ENCODE peak calls at places on chromosomes 3 and 15, in nine cellular contexts. F is cardiac muscle cell; X is fibroblast of lung; W is left lung; Y is left ventricle myocardium inferior; S is psoas muscle; U is ovary; O is esophagus muscularis mucosa; J is CD8-positive, alpha-beta T cell. V is an unnamed sample. For H3K4me1, the result is how much of the 10 kb centered on the place peaks cover.

GRCh38 chr15:52493968-52494367 is 34.7 kb downstream of the MYO5A start:
- DNase-seq in F (no peak), X (no peak), W (no peak), Y (no peak), S (no peak), U (no peak), O (no peak), J (no peak), V (no peak)

GRCh38 chr15:25684521-25685215 is 178.5 kb downstream of the ATP10A start:
- DNase-seq in F (peak), X (peak), W (no peak), Y (no peak), S (peak), U (peak), O (no peak), J (no peak), V (no peak)

GRCh38 chr3:174376346-174376745 is 482.8 kb upstream of the NAALADL2 start:
- DNase-seq in F (peak), X (peak), W (no peak), Y (no peak), S (no peak), U (no peak), O (no peak), J (no peak), V (no peak)

GRCh38 chr3:184230603-184231528 is 1.5 kb downstream of the VWA5B2 start:
- DNase-seq in F (no peak), X (no peak), W (peak), Y (no peak), S (no peak), U (no peak), O (no peak), J (no peak), V (peak)

GRCh38 chr15:22887157-22887951 is 48.9 kb downstream of the NIPA2 start:
- DNase-seq in F (peak), X (peak), W (no peak), Y (no peak), S (peak), U (peak), O (no peak), J (no peak), V (no peak)

GRCh38 chr3:38646630-38647029 is 2.9 kb downstream of the SCN5A start:
- DNase-seq in F (peak), X (peak), W (no peak), Y (no peak), S (no peak), U (no peak), O (peak), J (no peak), V (no peak)

GRCh38 chr15:91039996-91040395 is 17.6 kb upstream of the VPS33B start:
- DNase-seq in F (no peak), X (no peak), W (no peak), Y (no peak), S (no peak), U (no peak), O (no peak), J (no peak), V (no peak)

GRCh38 chr3:4988815-4989648 is 9.8 kb downstream of the BHLHE40 start:
- DNase-seq in F (peak), X (peak), W (no peak), Y (peak), S (peak), U (no peak), O (peak), J (no peak), V (no peak)

GRCh38 chr15:31300208-31300661 is 26.4 kb upstream of the KLF13 start:
- DNase-seq in F (no peak), X (no peak), W (no peak), Y (no peak), S (peak), U (peak), O (peak), J (peak), V (peak)

GRCh38 chr15:50996641-50997040 is 88.2 kb downstream of the AP4E1 start:
- DNase-seq in F (peak), X (peak), W (no peak), Y (no peak), S (no peak), U (no peak), O (no peak), J (no peak), V (no peak)

GRCh38 chr3:174547801-174548200 is 311.3 kb upstream of the NAALADL2 start:
- DNase-seq in F (no peak), X (peak), W (no peak), Y (no peak), S (no peak), U (no peak), O (no peak), J (no peak), V (no peak)

GRCh38 chr3:157369712-157370447 is 66.8 kb upstream of the PTX3 start:
- DNase-seq in F (peak), X (no peak), W (no peak), Y (no peak), S (no peak), U (no peak), O (no peak), J (no peak), V (peak)

GRCh38 chr3:127690823-127691452 is 18.2 kb downstream of the ABTB1 start:
- DNase-seq in F (peak), X (peak), W (peak), Y (peak), S (peak), U (peak), O (no peak), J (no peak), V (peak)

DNA sequence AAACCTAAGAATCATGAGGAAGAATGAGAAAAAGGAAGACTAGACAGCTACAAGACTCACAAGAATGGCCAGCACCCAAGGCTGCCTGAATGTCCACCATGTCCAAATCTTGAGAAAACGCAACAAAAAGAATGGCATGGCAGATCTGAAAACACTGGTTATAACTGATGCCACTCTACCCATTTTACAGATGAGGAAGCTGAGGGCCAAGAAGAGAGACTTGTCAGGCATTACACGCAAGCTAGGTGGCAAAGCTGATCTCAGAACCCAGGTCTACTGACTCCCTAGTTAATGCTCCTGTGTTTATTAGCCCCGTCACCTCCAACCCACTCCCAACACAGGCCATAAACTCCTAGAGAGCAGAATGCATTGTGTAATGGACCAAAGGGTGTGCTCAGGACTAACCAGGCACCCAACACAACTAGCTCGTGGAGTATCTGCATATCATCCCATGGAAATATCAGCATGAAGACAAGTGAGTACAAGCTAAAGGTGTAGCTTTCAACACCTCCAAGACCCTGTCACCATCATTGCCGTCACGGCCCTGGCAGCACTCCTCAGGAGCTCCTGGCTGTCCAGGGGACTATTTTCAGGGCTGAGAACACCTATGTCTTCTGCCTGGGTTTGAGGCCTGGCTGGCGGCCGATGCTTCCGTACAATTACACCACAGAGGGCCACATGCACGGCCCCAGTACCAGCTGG is 111.7 kb downstream of the XXYLT1 start:
- DNase-seq in F (no peak), X (no peak), W (no peak), Y (peak), S (no peak), U (no peak), O (no peak), J (no peak), V (no peak)
- H3K4me1 ChIP-seq in F (under half), X (under half), W (half or more), Y (half or more), S (under half), U (under half), O (half or more), J (under half), V (under half)

GRCh38 chr3:170432416-170432815 is 13.7 kb downstream of the CLDN11 start:
- DNase-seq in F (no peak), X (no peak), W (no peak), Y (no peak), S (no peak), U (no peak), O (no peak), J (no peak), V (no peak)

GRCh38 chr3:170429050-170429449 is 10.4 kb downstream of the CLDN11 start:
- DNase-seq in F (peak), X (peak), W (no peak), Y (no peak), S (no peak), U (no peak), O (peak), J (no peak), V (no peak)

GRCh38 chr3:170428095-170428494 is 9.4 kb downstream of the CLDN11 start:
- DNase-seq in F (no peak), X (no peak), W (no peak), Y (no peak), S (no peak), U (no peak), O (no peak), J (no peak), V (no peak)

GRCh38 chr3:170426240-170426797 is 7.7 kb downstream of the CLDN11 start:
- DNase-seq in F (peak), X (no peak), W (no peak), Y (no peak), S (no peak), U (no peak), O (no peak), J (no peak), V (no peak)

DNA sequence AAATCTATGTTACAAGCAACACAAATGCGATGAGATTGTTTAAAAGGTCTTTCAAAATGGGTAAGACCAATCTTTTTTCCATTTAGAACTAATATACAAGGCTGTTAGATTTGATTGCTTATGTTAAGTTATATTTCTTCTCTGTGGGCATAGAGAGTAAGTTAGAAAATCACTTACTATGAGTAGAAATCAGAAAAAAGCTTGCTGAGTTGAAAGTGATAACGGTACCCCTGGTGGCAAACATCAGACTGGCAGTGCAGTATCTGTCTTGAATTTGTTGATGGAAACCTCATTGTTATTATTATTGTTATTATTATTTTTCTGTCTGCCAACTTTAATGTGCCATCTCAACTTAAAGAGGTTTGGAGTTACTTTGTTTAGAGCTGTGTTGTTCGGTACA is 12.4 kb downstream of the CLDN11 start:
- DNase-seq in F (no peak), X (no peak), W (no peak), Y (no peak), S (no peak), U (no peak), O (no peak), J (no peak), V (no peak)
- TF ChIP-seq CTCF in F (no peak), X (peak), W (no peak), Y (no peak), S (no peak), U (no peak), O (no peak), J (no peak), V (no peak)

GRCh38 chr3:153287017-153287416 is 125.0 kb downstream of the RAP2B start:
- DNase-seq in F (no peak), X (no peak), W (no peak), Y (no peak), S (no peak), U (no peak), O (no peak), J (no peak), V (no peak)

GRCh38 chr3:153285194-153285641 is 123.2 kb downstream of the RAP2B start:
- DNase-seq in F (peak), X (peak), W (no peak), Y (no peak), S (no peak), U (no peak), O (no peak), J (no peak), V (no peak)

GRCh38 chr3:153284282-153284938 is 122.4 kb downstream of the RAP2B start:
- DNase-seq in F (peak), X (peak), W (no peak), Y (no peak), S (no peak), U (no peak), O (no peak), J (peak), V (no peak)

GRCh38 chr3:153289334-153289808 is 127.3 kb downstream of the RAP2B start:
- DNase-seq in F (no peak), X (peak), W (no peak), Y (no peak), S (no peak), U (no peak), O (no peak), J (no peak), V (no peak)

DNA sequence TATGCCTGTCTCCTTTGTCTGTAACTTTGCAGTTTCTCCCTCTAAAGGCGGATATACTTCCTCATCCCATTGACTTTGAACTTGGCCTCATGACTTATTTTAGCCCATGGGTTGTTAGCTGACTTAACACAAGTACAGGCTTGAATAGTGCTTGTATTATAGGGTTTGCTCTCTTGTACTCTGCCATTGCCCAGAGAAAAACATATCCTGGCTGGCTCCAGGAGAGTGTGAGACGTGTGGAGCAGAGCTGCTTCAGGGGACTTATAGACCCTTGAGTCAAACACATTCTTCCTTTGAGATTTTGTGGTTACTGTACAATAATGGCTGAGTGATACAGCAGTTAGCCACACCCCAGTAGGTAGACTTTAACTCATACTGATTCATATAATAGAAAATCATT is 124.0 kb downstream of the RAP2B start:
- DNase-seq in F (no peak), X (no peak), W (no peak), Y (no peak), S (no peak), U (no peak), O (no peak), J (no peak), V (no peak)
- H3K27ac ChIP-seq in F (no peak), X (no peak), W (peak), Y (peak), S (no peak), U (no peak), O (no peak), J (no peak), V (no peak)

GRCh38 chr3:55160241-55160877 is 232.5 kb upstream of the LRTM1 start:
- DNase-seq in F (peak), X (peak), W (no peak), Y (peak), S (peak), U (no peak), O (peak), J (no peak), V (peak)
- H3K4me1 ChIP-seq in F (under half), X (under half), W (under half), Y (under half), S (under half), U (under half), O (under half), J (under half), V (under half)

DNA sequence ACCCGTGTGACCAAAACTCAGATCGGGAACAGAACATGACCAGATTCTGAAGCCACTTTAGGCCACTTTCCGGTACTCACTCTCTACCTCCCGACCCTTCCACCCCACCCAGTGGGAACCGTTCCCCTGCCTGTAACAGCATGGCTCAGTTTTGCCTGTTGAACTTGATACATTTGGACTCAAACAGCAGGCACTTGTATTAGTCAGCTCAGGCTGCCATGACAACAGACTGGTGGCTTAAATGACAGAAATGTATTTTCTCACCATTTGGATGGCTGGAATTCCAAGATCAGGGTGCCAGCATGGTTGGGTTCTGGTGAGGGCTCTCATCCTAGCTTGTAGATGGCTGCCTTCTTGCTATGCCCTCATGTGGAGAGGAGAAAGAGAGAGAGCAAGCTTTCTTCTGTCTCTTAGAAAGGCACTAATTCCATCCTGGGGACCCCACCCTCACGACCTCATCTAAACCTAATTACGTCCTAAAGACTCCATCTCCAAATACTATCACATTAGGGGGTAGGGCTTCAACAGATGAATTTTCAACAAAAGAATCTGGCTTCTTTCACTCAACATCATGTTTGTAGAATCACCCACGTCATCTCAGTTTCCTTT is 9.3 kb upstream of the SSUH2 start:
- DNase-seq in F (no peak), X (no peak), W (no peak), Y (no peak), S (no peak), U (no peak), O (no peak), J (no peak), V (no peak)
- TF ChIP-seq CTCF in F (no peak), X (no peak), W (no peak), Y (no peak), S (no peak), U (no peak), O (no peak), J (no peak), V (no peak)